ENCODE peak calls at places on chromosome 1, in six cellular contexts. Q is hepatocyte, Z is sigmoid colon, F is brain microvascular endothelial cell, U is osteoblast, K is right atrium auricular region. D is an unnamed sample.

GRCh38 chr1:185681034-185681633 is 53.1 kb upstream of the HMCN1 start:
- DNase-seq in Q (peak), Z (no peak), F (peak), U (no peak), K (no peak), D (no peak)

GRCh38 chr1:188888387-188888786 is 1589.3 kb downstream of the BRINP3 start:
- DNase-seq in Q (no peak), Z (no peak), F (no peak), U (no peak), K (no peak), D (no peak)

GRCh38 chr1:71987210-71987609 is 295.1 kb downstream of the NEGR1 start:
- DNase-seq in Q (no peak), Z (no peak), F (no peak), U (no peak), K (no peak), D (no peak)

GRCh38 chr1:228487336-228488106 is at the start of gene RNF187:
- DNase-seq in Q (peak), Z (peak), F (no peak), U (no peak), K (peak), D (no peak)

GRCh38 chr1:61320575-61320974 is 238.2 kb downstream of the NFIA start:
- DNase-seq in Q (no peak), Z (no peak), F (no peak), U (no peak), K (no peak), D (no peak)

GRCh38 chr1:158020877-158021630 is 27.6 kb downstream of the KIRREL1 start:
- DNase-seq in Q (no peak), Z (no peak), F (no peak), U (no peak), K (no peak), D (no peak)

GRCh38 chr1:169928438-169929209 is 34.9 kb upstream of the SCYL3 start:
- DNase-seq in Q (peak), Z (no peak), F (no peak), U (no peak), K (no peak), D (no peak)

GRCh38 chr1:233364695-233365539 is 37.4 kb downstream of the MAP3K21 start:
- DNase-seq in Q (no peak), Z (no peak), F (no peak), U (peak), K (no peak), D (no peak)

GRCh38 chr1:242651817-242652216 is 127.3 kb upstream of the PLD5 start:
- DNase-seq in Q (peak), Z (no peak), F (no peak), U (no peak), K (no peak), D (no peak)

GRCh38 chr1:17163789-17164666 is 40.9 kb upstream of the PADI1 start:
- DNase-seq in Q (no peak), Z (no peak), F (no peak), U (peak), K (no peak), D (no peak)

DNA sequence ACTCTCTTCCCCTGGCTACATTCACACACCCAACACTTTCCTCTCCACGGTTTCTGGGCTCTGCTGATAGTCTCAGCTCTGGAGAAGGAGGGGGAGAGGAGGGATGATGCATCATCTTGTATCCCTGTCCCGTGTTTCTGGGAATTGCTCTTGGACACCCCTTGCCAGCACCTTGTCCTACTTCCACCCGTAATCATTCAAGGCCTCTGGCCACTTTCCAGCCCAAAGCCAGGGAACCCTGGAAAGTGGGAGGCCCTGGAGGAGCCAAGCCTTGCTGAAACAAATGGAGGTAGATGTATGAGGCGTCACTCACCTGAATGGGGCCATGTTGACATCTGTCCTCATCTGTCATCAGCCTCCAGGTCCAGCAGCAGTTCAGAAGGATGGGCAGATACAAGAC is 4.4 kb downstream of the PLEKHO1 start:
- DNase-seq in Q (no peak), Z (peak), F (no peak), U (no peak), K (no peak), D (no peak)
- H3K27ac ChIP-seq in Q (no peak), Z (peak), F (no peak), U (peak), K (peak), D (peak)

DNA sequence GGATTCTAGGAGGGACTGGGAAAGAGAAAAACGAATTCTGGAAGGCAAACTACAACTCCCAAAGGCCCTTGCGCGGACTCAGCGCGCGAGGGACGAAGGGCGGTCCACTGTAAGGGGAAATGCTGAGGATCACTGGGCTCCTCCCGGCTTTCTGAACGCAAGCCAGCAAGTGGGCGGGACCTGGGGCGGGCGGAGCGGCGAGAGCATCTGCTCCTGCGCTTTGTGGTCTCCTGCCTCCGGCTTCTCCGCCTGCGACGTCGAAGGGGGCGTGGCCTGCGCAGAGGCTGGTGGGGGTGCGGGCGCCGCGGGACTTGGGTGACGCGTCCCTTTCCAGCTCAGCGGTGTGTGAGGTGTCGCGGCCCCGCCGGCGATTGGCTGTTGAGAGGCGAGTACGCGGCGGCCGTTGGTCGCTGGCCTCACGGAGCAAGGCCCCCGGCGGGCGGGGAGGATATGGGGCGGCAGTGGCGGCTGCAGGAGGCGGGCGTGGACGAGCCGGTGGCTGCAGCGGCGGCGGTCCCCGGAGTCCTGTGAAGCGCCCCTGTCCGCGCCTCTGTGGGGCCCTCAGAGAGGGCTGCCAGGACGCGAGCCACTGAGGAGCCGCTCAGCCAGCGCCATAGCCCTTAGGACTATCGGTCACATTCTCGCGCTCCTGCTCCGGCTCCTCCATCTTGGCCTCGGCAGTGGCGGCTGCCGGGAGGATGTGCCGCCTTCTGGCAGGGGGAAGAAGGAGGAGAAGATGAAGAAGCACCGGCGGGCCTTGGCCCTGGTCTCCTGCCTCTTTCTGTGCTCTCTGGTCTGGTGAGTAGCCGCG is at the start of gene SUCO:
- DNase-seq in Q (peak), Z (peak), F (peak), U (peak), K (peak), D (peak)
- TF ChIP-seq CTCF in Q (peak), Z (no peak), F (peak), U (no peak), K (no peak), D (no peak)

GRCh38 chr1:64811131-64811530 is 66.3 kb downstream of the RAVER2 start:
- DNase-seq in Q (no peak), Z (no peak), F (no peak), U (no peak), K (no peak), D (no peak)
- H3K4me3 ChIP-seq in Q (no peak), Z (no peak), F (no peak), U (no peak), K (no peak), D (no peak)

DNA sequence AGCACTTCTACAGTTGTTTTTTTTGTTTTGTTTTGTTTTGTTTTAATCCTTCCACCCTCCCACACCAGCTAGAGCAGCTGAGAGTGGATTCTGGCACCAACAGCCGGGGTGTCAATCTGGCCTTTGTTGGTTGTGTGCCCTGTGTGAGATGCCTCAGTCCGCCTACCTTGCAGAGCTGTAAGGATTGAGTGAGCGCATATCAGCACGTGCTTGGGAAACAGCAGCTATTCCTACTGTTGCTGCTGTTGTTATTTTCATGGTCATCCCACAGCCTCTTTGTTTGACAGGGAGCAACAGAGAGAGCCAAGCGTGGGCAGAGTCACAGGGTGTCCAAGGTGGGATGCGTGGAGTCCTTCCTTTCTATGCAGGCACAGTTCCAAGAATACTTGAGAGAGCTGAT is 50.3 kb downstream of the PGBD5 start:
- DNase-seq in Q (no peak), Z (no peak), F (no peak), U (no peak), K (peak), D (no peak)
- H3K27ac ChIP-seq in Q (no peak), Z (no peak), F (no peak), U (no peak), K (peak), D (no peak)

GRCh38 chr1:88877382-88877825 is 14.0 kb downstream of the GTF2B start:
- DNase-seq in Q (peak), Z (no peak), F (peak), U (no peak), K (no peak), D (no peak)
- TF ChIP-seq CTCF in Q (peak), Z (peak), F (peak), U (peak), K (peak), D (no peak)

GRCh38 chr1:27353166-27353565 is 11.3 kb downstream of the SYTL1 start:
- DNase-seq in Q (no peak), Z (no peak), F (no peak), U (peak), K (no peak), D (no peak)

GRCh38 chr1:27353629-27354028 is 11.8 kb downstream of the SYTL1 start:
- DNase-seq in Q (no peak), Z (no peak), F (no peak), U (peak), K (no peak), D (no peak)

GRCh38 chr1:27349784-27350672 is 8.2 kb downstream of the SYTL1 start:
- DNase-seq in Q (peak), Z (no peak), F (peak), U (peak), K (no peak), D (no peak)

GRCh38 chr1:27350673-27351540 is 9.1 kb downstream of the SYTL1 start:
- DNase-seq in Q (peak), Z (no peak), F (no peak), U (peak), K (no peak), D (no peak)

GRCh38 chr1:27351541-27352107 is 9.8 kb downstream of the SYTL1 start:
- DNase-seq in Q (no peak), Z (no peak), F (no peak), U (peak), K (no peak), D (no peak)
- H3K4me3 ChIP-seq in Q (no peak), Z (peak), F (no peak), U (no peak), K (no peak), D (peak)

DNA sequence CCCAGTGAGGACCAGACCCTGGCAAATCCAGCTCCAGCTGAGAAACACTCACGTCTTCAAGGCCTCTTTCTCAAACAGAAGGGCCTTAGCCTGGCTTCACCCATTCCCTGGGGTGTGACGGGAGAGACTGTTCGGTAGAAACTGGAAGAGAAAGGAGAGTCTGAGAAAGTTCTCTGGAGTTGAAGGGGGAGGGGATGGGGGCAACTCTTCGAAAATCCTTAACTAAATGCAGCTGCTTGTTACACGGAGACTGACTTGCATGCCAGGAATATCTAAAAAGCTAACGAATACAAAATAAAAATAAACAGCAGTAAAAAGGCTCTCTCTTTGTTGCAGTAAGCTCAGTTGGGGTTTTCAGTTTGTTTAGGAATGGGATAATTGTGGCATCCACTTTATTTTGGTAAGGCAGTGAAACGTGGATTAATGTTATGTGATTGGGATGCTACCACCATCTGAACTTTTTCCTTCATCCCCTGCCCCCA is 5.6 kb downstream of the ROR1 start:
- DNase-seq in Q (peak), Z (no peak), F (no peak), U (no peak), K (no peak), D (no peak)
- H3K27ac ChIP-seq in Q (peak), Z (peak), F (no peak), U (no peak), K (no peak), D (peak)

DNA sequence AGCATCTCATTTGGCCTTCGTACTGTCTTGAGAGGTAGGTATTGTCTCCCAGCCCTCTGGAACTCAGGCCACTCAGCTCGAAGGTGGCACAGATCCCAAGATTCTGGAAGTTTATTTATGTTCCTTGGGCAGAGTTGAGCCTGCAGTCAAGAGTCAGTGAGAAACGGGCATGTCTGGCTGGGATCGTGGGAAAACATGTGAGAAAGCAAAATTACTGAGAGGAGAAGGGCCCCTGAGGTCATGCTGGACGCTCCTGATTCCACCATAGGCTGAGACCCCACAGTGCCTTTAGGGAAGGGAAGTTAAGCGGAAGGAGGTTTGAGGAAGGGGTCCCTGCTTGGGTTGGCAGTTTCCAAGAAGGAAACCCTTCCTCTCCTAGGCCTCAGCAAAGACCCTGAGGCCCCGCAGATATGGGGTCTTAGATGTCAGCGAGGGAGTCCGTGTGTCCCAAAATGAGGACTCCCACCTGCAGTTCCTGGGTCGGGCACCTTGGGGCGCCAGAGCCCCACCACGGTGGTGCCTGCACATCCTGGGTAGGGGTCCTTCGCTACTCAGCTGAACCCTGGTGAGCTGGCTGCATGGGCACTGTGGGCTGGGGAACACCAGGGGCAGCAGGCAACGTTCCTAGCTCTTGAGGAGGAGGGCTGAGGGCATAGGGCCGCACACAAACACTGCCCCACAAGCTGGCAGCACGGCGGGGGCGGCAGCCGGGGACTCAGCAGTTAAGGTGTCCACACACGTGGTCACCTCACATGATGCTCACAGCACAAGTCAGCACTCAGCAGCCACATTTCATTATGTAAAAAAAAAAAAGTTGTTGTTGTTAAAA is 12.3 kb upstream of the SEMA4A start:
- DNase-seq in Q (no peak), Z (no peak), F (no peak), U (peak), K (no peak), D (no peak)
- TF ChIP-seq CTCF in Q (peak), Z (peak), F (peak), U (peak), K (peak), D (peak)

D was measured in coronary artery.